ENCODE peak calls at places on chromosomes 2 and 18, in six cellular contexts. W is HCT116, O is hepatocyte, H is GM23248, J is PC-3, X is SK-N-SH. N is an unnamed sample.

GRCh38 chr2:144042751-144043150 is 477.2 kb downstream of the ZEB2 start:
- DNase-seq in W (no peak), O (no peak), H (no peak), J (no peak), X (no peak), N (no peak)

GRCh38 chr2:111662039-111662740 is 221.8 kb downstream of the ANAPC1 start:
- DNase-seq in W (no peak), O (no peak), H (peak; percentile 90), J (peak; percentile 64), X (no peak), N (no peak)

GRCh38 chr2:128808462-128809255 is 490.0 kb upstream of the HS6ST1 start:
- DNase-seq in W (peak; percentile 50), O (peak; percentile 71), H (peak; percentile 75), J (no peak), X (no peak), N (no peak)

GRCh38 chr2:241410739-241411176 is 54.7 kb downstream of the FARP2 start:
- DNase-seq in W (peak; percentile 34), O (no peak), H (peak; percentile 13), J (peak; percentile 86), X (no peak), N (no peak)

GRCh38 chr2:103005386-103005785 is 243.6 kb downstream of the TMEM182 start:
- DNase-seq in W (no peak), O (no peak), H (no peak), J (no peak), X (no peak), N (no peak)

GRCh38 chr2:176001281-176001902 is 675 bp downstream of the LNPK start:
- DNase-seq in W (no peak), O (peak; percentile 59), H (peak; percentile 83), J (peak; percentile 48), X (peak; percentile 52), N (peak; percentile 72)

GRCh38 chr2:27954771-27955384 is 64.3 kb downstream of the BABAM2 start:
- DNase-seq in W (no peak), O (peak; percentile 38), H (peak; percentile 95), J (peak; percentile 94), X (no peak), N (no peak)

GRCh38 chr2:20868377-20868776 is 45.5 kb upstream of the LDAH start:
- DNase-seq in W (no peak), O (no peak), H (no peak), J (no peak), X (no peak), N (no peak)

GRCh38 chr2:217074576-217075224 is 214.8 kb upstream of the TNP1 start:
- DNase-seq in W (no peak), O (no peak), H (peak; percentile 39), J (no peak), X (no peak), N (no peak)

GRCh38 chr2:240840435-240841060 is 20.5 kb upstream of the KIF1A start:
- DNase-seq in W (peak; percentile 53), O (peak; percentile 88), H (peak; percentile 86), J (peak; percentile 73), X (peak; percentile 96), N (peak; percentile 81)

GRCh38 chr2:232260075-232260474 is 118.5 kb upstream of the ALPP start:
- DNase-seq in W (no peak), O (peak; percentile 14), H (peak; percentile 91), J (peak; percentile 73), X (no peak), N (no peak)

GRCh38 chr2:3270095-3270478 is 107.5 kb downstream of the EIPR1 start:
- DNase-seq in W (no peak), O (no peak), H (no peak), J (no peak), X (no peak), N (no peak)

GRCh38 chr2:167431949-167432348 is 543.7 kb downstream of the XIRP2 start:
- DNase-seq in W (no peak), O (no peak), H (no peak), J (no peak), X (no peak), N (no peak)

GRCh38 chr2:28507806-28508764 is 12.2 kb downstream of the PLB1 start:
- DNase-seq in W (peak; percentile 73), O (peak; percentile 82), H (no peak), J (peak; percentile 95), X (no peak), N (no peak)

GRCh38 chr18:78769502-78770113 is 210.0 kb upstream of the SALL3 start:
- DNase-seq in W (no peak), O (no peak), H (no peak), J (no peak), X (no peak), N (no peak)

GRCh38 chr2:224363281-224363680 is 38.6 kb downstream of the FAM124B start:
- DNase-seq in W (no peak), O (peak; percentile 24), H (no peak), J (no peak), X (no peak), N (no peak)

GRCh38 chr2:14524041-14524802 is 108.3 kb upstream of the LRATD1 start:
- DNase-seq in W (no peak), O (no peak), H (peak; percentile 79), J (peak; percentile 93), X (no peak), N (no peak)

GRCh38 chr2:119247844-119248271 is 24.2 kb downstream of the STEAP3 start:
- DNase-seq in W (no peak), O (no peak), H (no peak), J (no peak), X (no peak), N (no peak)

GRCh38 chr2:83233284-83233683 is 1225.8 kb downstream of the SUCLG1 start:
- DNase-seq in W (peak; percentile 4), O (no peak), H (peak; percentile 1), J (peak; percentile 6), X (no peak), N (no peak)

GRCh38 chr18:79465392-79465991 is 69.8 kb downstream of the NFATC1 start:
- DNase-seq in W (no peak), O (peak; percentile 39), H (no peak), J (no peak), X (no peak), N (peak; percentile 56)

GRCh38 chr2:136118819-136119716 is 1.1 kb upstream of the CXCR4 start:
- DNase-seq in W (no peak), O (peak; percentile 14), H (no peak), J (no peak), X (peak; percentile 85), N (peak; percentile 66)

GRCh38 chr2:136117391-136117841 is 533 bp downstream of the CXCR4 start:
- DNase-seq in W (no peak), O (peak; percentile 71), H (peak; percentile 46), J (peak; percentile 12), X (peak; percentile 71), N (peak; percentile 82)

GRCh38 chr2:136117909-136118818 is at the start of gene CXCR4:
- DNase-seq in W (peak; percentile 34), O (peak; percentile 68), H (peak; percentile 34), J (peak; percentile 58), X (peak; percentile 97), N (peak; percentile 95)

GRCh38 chr2:136121511-136121910 is 3.6 kb upstream of the CXCR4 start:
- DNase-seq in W (no peak), O (no peak), H (no peak), J (no peak), X (no peak), N (no peak)

DNA sequence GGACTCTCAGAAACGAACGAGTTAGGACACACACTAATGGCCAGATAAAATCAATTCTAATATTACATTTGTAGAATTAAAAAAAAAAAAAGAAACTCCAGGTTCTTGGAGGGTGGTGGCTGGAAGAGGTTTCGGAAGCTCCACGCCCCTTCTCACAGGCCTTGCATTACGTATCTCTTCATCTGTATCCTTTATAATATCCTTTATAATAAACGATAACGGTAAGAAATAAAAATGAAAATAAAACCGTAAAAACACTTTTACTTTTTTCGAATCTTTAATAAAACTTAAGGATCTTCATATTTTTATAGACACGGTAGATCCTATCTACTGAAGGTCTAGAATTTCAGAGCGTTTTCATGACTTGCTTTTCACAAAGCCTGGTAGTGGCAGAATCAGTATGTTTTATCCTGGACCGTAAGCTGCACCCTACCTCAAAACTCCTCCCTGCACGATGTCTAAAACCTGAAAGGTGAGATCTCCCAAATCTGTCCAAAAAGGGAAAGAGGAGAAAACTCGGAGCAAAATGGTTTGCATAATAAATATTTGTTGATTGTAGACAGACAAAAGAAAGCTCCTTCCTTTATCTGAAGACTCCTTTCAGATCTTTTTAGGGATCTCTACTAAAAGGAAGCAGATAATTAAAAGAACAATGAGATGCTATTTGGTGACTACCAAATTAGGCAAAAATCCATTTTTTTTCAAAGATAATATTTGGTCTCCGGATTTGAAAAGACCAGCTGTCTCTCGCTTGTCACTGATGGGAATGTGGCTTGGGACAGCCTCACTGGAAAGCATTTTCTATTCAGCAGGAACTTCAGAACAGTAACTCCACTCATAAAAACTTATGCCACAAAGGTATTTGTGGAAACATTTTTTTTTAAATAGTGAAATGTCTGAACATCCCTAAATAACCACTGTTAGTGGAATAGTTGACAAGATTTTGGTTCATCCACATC is 2.0 kb upstream of the CXCR4 start:
- DNase-seq in W (no peak), O (no peak), H (no peak), J (no peak), X (no peak), N (no peak)
- H3K4me3 ChIP-seq in W (no peak overlapping the region), O (peak overlapping the region; percentile 18), H (no peak overlapping the region), J (no peak overlapping the region), X (peak overlapping the region; percentile 29), N (peak overlapping the region; percentile 70)

GRCh38 chr2:120820263-120820884 is 84.7 kb downstream of the GLI2 start:
- DNase-seq in W (no peak), O (peak; percentile 77), H (peak; percentile 85), J (no peak), X (peak; percentile 81), N (peak; percentile 73)
- H4K20me1 ChIP-seq in W (no peaks in the 10 kb centered on the region), O (no peaks in the 10 kb centered on the region), H (no peaks in the 10 kb centered on the region), J (no peaks in the 10 kb centered on the region), X (peaks cover 33% of the 10 kb centered on the region), N (peaks cover 100% of the 10 kb centered on the region)

DNA sequence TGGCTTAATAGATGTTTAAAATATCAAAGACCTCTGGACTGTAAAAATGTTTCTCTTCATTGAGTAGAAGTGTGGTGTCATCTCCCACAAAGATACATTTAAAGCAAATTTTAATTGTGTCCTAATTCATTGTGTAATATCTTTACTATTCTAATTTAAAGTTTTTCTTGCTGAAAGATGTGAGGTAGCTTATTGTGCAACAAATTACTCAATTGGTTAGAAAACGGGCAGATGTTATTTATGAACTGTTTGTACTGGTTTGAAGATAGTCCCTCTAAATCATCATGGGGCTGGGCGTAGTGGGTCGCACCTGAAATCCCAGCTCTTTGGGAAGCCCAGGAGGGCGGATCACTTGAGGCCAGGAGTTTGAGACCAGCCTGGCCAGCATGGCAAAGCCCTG is 65.3 kb downstream of the CYBRD1 start:
- DNase-seq in W (no peak), O (no peak), H (peak; percentile 20), J (no peak), X (no peak), N (no peak)
- TF ChIP-seq EZH2phosphoT487 in W (no peak), O (no peak), H (no peak), J (no peak), X (no peak), N (no peak)

DNA sequence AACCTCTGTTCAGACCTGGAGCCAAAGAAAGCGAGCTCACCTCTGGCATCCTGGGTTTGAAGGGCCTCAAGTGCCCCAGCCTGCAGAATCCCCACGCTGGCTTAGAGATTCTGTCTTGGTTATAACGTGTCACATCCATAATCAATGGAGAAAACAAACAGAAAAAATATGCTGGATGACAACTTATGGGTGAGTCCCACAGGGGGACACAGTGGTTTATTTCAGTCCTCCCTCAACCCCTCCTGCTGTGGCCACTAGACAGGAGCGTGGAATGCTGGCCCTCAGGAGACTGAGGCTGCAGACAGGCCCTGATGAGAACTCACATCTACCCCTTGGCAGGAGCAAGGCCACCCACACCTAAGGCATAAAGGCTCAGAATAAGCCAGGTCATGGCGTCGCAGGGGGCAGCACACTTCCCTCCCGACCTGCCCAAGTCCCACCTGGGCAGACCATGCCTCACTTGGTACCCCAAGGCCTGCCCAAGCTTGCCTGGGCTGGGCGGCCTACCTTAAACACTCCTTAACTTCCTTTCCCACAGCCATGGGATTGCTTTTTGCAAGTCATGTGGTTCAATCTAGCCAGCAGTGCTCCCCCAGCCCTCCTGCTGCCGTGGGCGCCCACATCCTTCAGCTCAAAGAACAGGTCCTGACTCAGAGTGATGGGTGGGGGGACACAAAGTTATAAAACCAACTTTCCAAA is 19.9 kb downstream of the COX7A2L start:
- DNase-seq in W (no peak), O (no peak), H (no peak), J (no peak), X (no peak), N (no peak)
- H3K4me3 ChIP-seq in W (no peak overlapping the region), O (no peak overlapping the region), H (no peak overlapping the region), J (no peak overlapping the region), X (no peak overlapping the region), N (no peak overlapping the region)

N was measured in neural progenitor cell.